ENCODE peak calls at places on chromosomes 5 and 9, in six cellular contexts. One of them, this sample, is unnamed.
A peak's percentile ranks its signal among the peaks of the same experiment; 100 is the strongest.

GRCh38 chr5:147690595-147690994 is 91.9 kb downstream of the JAKMIP2 start:
- DNase-seq in GM12891: no peak
- DNase-seq in GM12878: no peak
- DNase-seq in K562: no peak
- DNase-seq in H1: no peak
- DNase-seq in HepG2: peak; percentile 25
- DNase-seq in this sample: no peak

GRCh38 chr5:159504106-159504856 is 174.0 kb upstream of the IL12B start:
- DNase-seq in GM12891: no peak
- DNase-seq in GM12878: no peak
- DNase-seq in K562: no peak
- DNase-seq in H1: no peak
- DNase-seq in HepG2: no peak
- DNase-seq in this sample: no peak

GRCh38 chr9:99222416-99223280 is 566 bp downstream of the SEC61B start:
- DNase-seq in GM12891: no peak
- DNase-seq in GM12878: no peak
- DNase-seq in K562: no peak
- DNase-seq in H1: no peak
- DNase-seq in HepG2: no peak
- DNase-seq in this sample: no peak

GRCh38 chr5:56335212-56335611 is 102.1 kb upstream of the ANKRD55 start:
- DNase-seq in GM12891: no peak
- DNase-seq in GM12878: no peak
- DNase-seq in K562: no peak
- DNase-seq in H1: no peak
- DNase-seq in HepG2: no peak
- DNase-seq in this sample: no peak

GRCh38 chr5:125485003-125485641 is 738.7 kb upstream of the ZNF608 start:
- DNase-seq in GM12891: no peak
- DNase-seq in GM12878: no peak
- DNase-seq in K562: no peak
- DNase-seq in H1: no peak
- DNase-seq in HepG2: no peak
- DNase-seq in this sample: no peak

GRCh38 chr5:72955143-72955767 is 586 bp upstream of the FCHO2 start:
- DNase-seq in GM12891: no peak
- DNase-seq in GM12878: no peak
- DNase-seq in K562: peak; percentile 45
- DNase-seq in H1: no peak
- DNase-seq in HepG2: peak; percentile 64
- DNase-seq in this sample: peak; percentile 19

GRCh38 chr5:7529880-7530279 is 133.9 kb downstream of the ADCY2 start:
- DNase-seq in GM12891: no peak
- DNase-seq in GM12878: no peak
- DNase-seq in K562: no peak
- DNase-seq in H1: no peak
- DNase-seq in HepG2: no peak
- DNase-seq in this sample: no peak

GRCh38 chr9:14418262-14419200 is 104.6 kb upstream of the NFIB start:
- DNase-seq in GM12891: no peak
- DNase-seq in GM12878: no peak
- DNase-seq in K562: no peak
- DNase-seq in H1: no peak
- DNase-seq in HepG2: no peak
- DNase-seq in this sample: no peak

GRCh38 chr5:3595102-3595961 is at the start of gene IRX1:
- DNase-seq in GM12891: no peak
- DNase-seq in GM12878: no peak
- DNase-seq in K562: no peak
- DNase-seq in H1: no peak
- DNase-seq in HepG2: no peak
- DNase-seq in this sample: no peak

GRCh38 chr5:83922699-83923098 is 202.0 kb upstream of the HAPLN1 start:
- DNase-seq in GM12891: no peak
- DNase-seq in GM12878: no peak
- DNase-seq in K562: no peak
- DNase-seq in H1: no peak
- DNase-seq in HepG2: no peak
- DNase-seq in this sample: no peak

GRCh38 chr5:105812356-105812755 is 1858.4 kb downstream of the EFNA5 start:
- DNase-seq in GM12891: no peak
- DNase-seq in GM12878: no peak
- DNase-seq in K562: no peak
- DNase-seq in H1: no peak
- DNase-seq in HepG2: no peak
- DNase-seq in this sample: no peak

GRCh38 chr9:78821126-78821822 is 524.3 kb downstream of the PSAT1 start:
- DNase-seq in GM12891: peak; percentile 14
- DNase-seq in GM12878: no peak
- DNase-seq in K562: peak; percentile 30
- DNase-seq in H1: no peak
- DNase-seq in HepG2: peak; percentile 49
- DNase-seq in this sample: no peak

GRCh38 chr5:160649304-160649703 is 202.7 kb downstream of the ATP10B start:
- DNase-seq in GM12891: no peak
- DNase-seq in GM12878: no peak
- DNase-seq in K562: no peak
- DNase-seq in H1: no peak
- DNase-seq in HepG2: peak; percentile 5
- DNase-seq in this sample: no peak

GRCh38 chr5:128749584-128749983 is 211.5 kb upstream of the FBN2 start:
- DNase-seq in GM12891: no peak
- DNase-seq in GM12878: no peak
- DNase-seq in K562: no peak
- DNase-seq in H1: no peak
- DNase-seq in HepG2: no peak
- DNase-seq in this sample: no peak

GRCh38 chr5:123098767-123099513 is 9.9 kb downstream of the PRDM6 start:
- DNase-seq in GM12891: no peak
- DNase-seq in GM12878: no peak
- DNase-seq in K562: no peak
- DNase-seq in H1: no peak
- DNase-seq in HepG2: no peak
- DNase-seq in this sample: no peak

GRCh38 chr5:108369167-108369566 is 12.7 kb downstream of the FBXL17 start:
- DNase-seq in GM12891: no peak
- DNase-seq in GM12878: no peak
- DNase-seq in K562: no peak
- DNase-seq in H1: no peak
- DNase-seq in HepG2: no peak
- DNase-seq in this sample: no peak

GRCh38 chr5:136028090-136028489 is 698 bp upstream of the TGFBI start:
- DNase-seq in GM12891: no peak
- DNase-seq in GM12878: no peak
- DNase-seq in K562: no peak
- DNase-seq in H1: no peak
- DNase-seq in HepG2: no peak
- DNase-seq in this sample: no peak

GRCh38 chr5:96629774-96630173 is 32.4 kb upstream of the CAST start:
- DNase-seq in GM12891: no peak
- DNase-seq in GM12878: no peak
- DNase-seq in K562: no peak
- DNase-seq in H1: no peak
- DNase-seq in HepG2: peak; percentile 7
- DNase-seq in this sample: no peak

GRCh38 chr9:90789862-90790261 is 11.8 kb upstream of the SYK start:
- DNase-seq in GM12891: no peak
- DNase-seq in GM12878: no peak
- DNase-seq in K562: no peak
- DNase-seq in H1: no peak
- DNase-seq in HepG2: no peak
- DNase-seq in this sample: no peak

GRCh38 chr9:113614843-113615648 is 151.5 kb downstream of the RGS3 start:
- DNase-seq in GM12891: no peak
- DNase-seq in GM12878: no peak
- DNase-seq in K562: no peak
- DNase-seq in H1: no peak
- DNase-seq in HepG2: no peak
- DNase-seq in this sample: no peak

GRCh38 chr5:140258016-140258415 is 44.9 kb downstream of the PFDN1 start:
- DNase-seq in GM12891: no peak
- DNase-seq in GM12878: no peak
- DNase-seq in K562: no peak
- DNase-seq in H1: no peak
- DNase-seq in HepG2: no peak
- DNase-seq in this sample: no peak

GRCh38 chr5:763397-763796 is 21.1 kb downstream of the ZDHHC11B start:
- DNase-seq in GM12891: no peak
- DNase-seq in GM12878: no peak
- DNase-seq in K562: no peak
- DNase-seq in H1: no peak
- DNase-seq in HepG2: no peak
- DNase-seq in this sample: no peak

GRCh38 chr5:135571902-135572301 is 6.9 kb downstream of the CXCL14 start:
- DNase-seq in GM12891: no peak
- DNase-seq in GM12878: no peak
- DNase-seq in K562: no peak
- DNase-seq in H1: no peak
- DNase-seq in HepG2: no peak
- DNase-seq in this sample: no peak

GRCh38 chr5:142520885-142521284 is 165.0 kb downstream of the FGF1 start:
- DNase-seq in GM12891: no peak
- DNase-seq in GM12878: no peak
- DNase-seq in K562: no peak
- DNase-seq in H1: no peak
- DNase-seq in HepG2: no peak
- DNase-seq in this sample: no peak

GRCh38 chr9:109416135-109416706 is 81.9 kb downstream of the PTPN3 start:
- DNase-seq in GM12891: no peak
- DNase-seq in GM12878: no peak
- DNase-seq in K562: no peak
- DNase-seq in H1: no peak
- DNase-seq in HepG2: no peak
- DNase-seq in this sample: no peak

DNA sequence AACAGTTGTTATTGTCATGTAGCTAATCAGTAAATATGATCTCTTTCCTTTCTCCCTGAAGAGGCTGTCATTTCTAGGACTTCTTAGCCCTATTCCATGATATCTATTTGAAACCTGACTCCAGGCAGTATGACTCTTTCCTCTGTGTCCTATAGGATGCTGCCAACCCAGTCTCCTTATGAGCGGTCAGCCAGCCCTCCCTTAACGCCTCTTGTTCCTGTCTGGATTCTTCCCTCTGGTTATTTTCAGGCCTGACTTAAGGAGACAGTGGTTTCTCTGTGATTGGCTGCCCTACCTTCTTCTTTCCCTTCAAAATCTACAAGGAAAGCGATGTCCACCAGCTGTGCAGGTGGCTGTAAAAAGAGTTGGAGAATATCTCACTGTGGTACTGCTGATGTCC is 19.4 kb upstream of the C5orf63 start:
- DNase-seq in GM12891: no peak
- DNase-seq in GM12878: no peak
- DNase-seq in K562: no peak
- DNase-seq in H1: no peak
- DNase-seq in HepG2: no peak
- DNase-seq in this sample: no peak
- TF ChIP-seq TAF1 in GM12891: no peak
- TF ChIP-seq TAF1 in GM12878: no peak
- TF ChIP-seq TAF1 in K562: no peak
- TF ChIP-seq TAF1 in H1: no peak
- TF ChIP-seq TAF1 in HepG2: no peak
- TF ChIP-seq TAF1 in this sample: no peak

GRCh38 chr9:88238281-88238571 is 100.0 kb upstream of the SPATA31C2 start:
- DNase-seq in GM12891: no peak
- DNase-seq in GM12878: no peak
- DNase-seq in K562: no peak
- DNase-seq in H1: no peak
- DNase-seq in HepG2: no peak
- DNase-seq in this sample: no peak
- TF ChIP-seq POLR2A in GM12891: no peak
- TF ChIP-seq POLR2A in GM12878: no peak
- TF ChIP-seq POLR2A in K562: no peak
- TF ChIP-seq POLR2A in H1: no peak
- TF ChIP-seq POLR2A in HepG2: no peak
- TF ChIP-seq POLR2A in this sample: no peak

DNA sequence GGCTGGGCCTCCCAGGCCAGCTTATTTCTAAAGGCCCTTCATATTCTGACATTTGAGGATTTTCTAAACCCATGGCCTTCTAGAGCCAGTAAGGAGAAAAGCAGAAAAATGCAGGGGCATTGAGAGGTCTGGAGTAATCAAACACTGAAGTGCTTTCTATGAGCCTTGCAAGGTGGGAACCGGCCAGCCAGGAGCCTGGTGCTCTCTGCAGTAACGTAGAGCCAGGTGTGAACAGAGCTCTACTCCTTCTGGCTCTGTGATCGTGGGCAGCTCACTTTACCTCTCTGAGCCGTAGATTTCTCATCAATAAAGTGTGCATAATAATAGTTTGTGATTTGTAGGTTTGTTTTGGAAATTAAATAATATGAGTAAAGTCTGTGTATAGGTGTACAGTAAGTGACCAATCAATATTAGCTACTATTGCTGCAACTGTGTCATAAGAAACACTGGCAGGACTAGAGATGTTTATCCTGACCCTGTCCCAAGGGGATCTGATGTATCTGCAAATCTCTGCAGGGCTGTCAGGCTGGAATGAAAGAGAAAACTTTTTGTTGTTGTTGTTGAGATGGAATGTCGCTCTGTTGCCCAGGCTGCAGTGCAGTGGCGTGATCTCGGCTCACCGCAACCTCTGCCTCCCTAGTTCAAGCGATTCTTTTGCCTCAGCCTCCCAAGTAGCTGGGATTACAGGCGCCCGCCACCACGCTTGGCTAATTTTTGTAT is 2.7 kb downstream of the SYNPO start:
- DNase-seq in GM12891: no peak
- DNase-seq in GM12878: no peak
- DNase-seq in K562: no peak
- DNase-seq in H1: no peak
- DNase-seq in HepG2: no peak
- DNase-seq in this sample: no peak
- TF ChIP-seq TAF1 in GM12891: no peak
- TF ChIP-seq TAF1 in GM12878: no peak
- TF ChIP-seq TAF1 in K562: no peak
- TF ChIP-seq TAF1 in H1: no peak
- TF ChIP-seq TAF1 in HepG2: no peak
- TF ChIP-seq TAF1 in this sample: no peak

DNA sequence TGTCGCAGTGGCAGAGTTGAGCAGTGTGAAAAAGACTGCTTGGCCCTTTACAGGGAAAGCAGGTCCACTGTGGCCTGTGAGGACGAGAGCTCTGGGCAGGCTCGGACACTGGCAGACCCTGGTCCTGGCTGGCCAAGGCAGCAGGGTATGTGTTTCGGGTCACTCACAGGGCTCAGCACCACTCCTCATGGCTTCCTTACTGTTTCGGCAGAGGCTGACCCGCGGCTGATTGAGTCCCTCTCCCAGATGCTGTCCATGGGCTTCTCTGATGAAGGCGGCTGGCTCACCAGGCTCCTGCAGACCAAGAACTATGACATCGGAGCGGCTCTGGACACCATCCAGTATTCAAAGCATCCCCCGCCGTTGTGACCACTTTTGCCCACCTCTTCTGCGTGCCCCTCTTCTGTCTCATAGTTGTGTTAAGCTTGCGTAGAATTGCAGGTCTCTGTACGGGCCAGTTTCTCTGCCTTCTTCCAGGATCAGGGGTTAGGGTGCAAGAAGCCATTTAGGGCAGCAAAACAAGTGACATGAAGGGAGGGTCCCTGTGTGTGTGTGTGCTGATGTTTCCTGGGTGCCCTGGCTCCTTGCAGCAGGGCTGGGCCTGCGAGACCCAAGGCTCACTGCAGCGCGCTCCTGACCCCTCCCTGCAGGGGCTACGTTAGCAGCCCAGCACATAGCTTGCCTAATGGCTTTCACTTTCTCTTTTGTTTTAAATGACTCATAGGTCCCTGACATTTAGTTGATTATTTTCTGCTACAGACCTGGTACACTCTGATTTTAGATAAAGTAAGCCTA is 15.7 kb downstream of the SQSTM1 start:
- DNase-seq in GM12891: no peak
- DNase-seq in GM12878: no peak
- DNase-seq in K562: no peak
- DNase-seq in H1: no peak
- DNase-seq in HepG2: no peak
- DNase-seq in this sample: no peak
- TF ChIP-seq POLR2A in GM12891: no peak
- TF ChIP-seq POLR2A in GM12878: peak; percentile 59
- TF ChIP-seq POLR2A in K562: peak; percentile 73
- TF ChIP-seq POLR2A in H1: peak; percentile 13
- TF ChIP-seq POLR2A in HepG2: no peak
- TF ChIP-seq POLR2A in this sample: peak; percentile 39

This sample was measured in GM12892.